ENCODE peak calls at places on chromosomes 12 and 14, in seven cellular contexts. H is kidney tubule cell, B is germinal center, S is astrocyte of the cerebellum, X is GOT3, V is NCI-H1417 treated with DMSO at 0.1 percent for 48 hours, U is GM06990. J is an unnamed sample.

GRCh38 chr12:60231301-60231700 is 635.5 kb downstream of the SLC16A7 start:
- DNase-seq in V (no peak), B (no peak), H (no peak), U (no peak), X (no peak), S (no peak), J (no peak)

GRCh38 chr14:57918791-57919190 is 52.9 kb upstream of the SLC35F4 start:
- DNase-seq in H (peak; percentile 89), B (no peak), X (no peak), V (no peak), S (peak; percentile 16), U (no peak), J (no peak)

GRCh38 chr12:115338566-115339294 is 654.8 kb upstream of the TBX3 start:
- DNase-seq in B (no peak), U (no peak), V (no peak), H (no peak), S (no peak), X (no peak), J (no peak)

GRCh38 chr14:32761381-32761968 is 177.2 kb upstream of the NPAS3 start:
- DNase-seq in V (no peak), B (no peak), S (no peak), X (no peak), U (no peak), H (peak; percentile 53), J (no peak)

GRCh38 chr12:88577537-88577936 is 2.7 kb downstream of the KITLG start:
- DNase-seq in X (no peak), H (peak; percentile 74), U (no peak), S (no peak), B (no peak), V (no peak), J (no peak)

GRCh38 chr14:88204221-88204620 is 118.8 kb downstream of the KCNK10 start:
- DNase-seq in B (no peak), H (no peak), X (no peak), S (no peak), V (no peak), U (no peak), J (no peak)

GRCh38 chr14:86672071-86672470 is 1142.1 kb downstream of the FLRT2 start:
- DNase-seq in B (no peak), V (no peak), S (no peak), X (no peak), H (no peak), U (no peak), J (no peak)

GRCh38 chr12:71472441-71472911 is 32.9 kb downstream of the LGR5 start:
- DNase-seq in H (no peak), X (no peak), V (no peak), S (no peak), B (no peak), U (no peak), J (no peak)

GRCh38 chr12:127165567-127166392 is 1101.2 kb upstream of the TMEM132C start:
- DNase-seq in V (no peak), X (no peak), S (peak; percentile 49), H (peak; percentile 93), U (peak; percentile 62), B (peak; percentile 23), J (peak; percentile 69)

GRCh38 chr12:109744026-109744425 is 30.4 kb downstream of the FAM222A start:
- DNase-seq in V (no peak), H (no peak), U (no peak), X (no peak), S (no peak), B (no peak), J (no peak)

GRCh38 chr12:69343357-69343756 is 4.8 kb upstream of the LYZ start:
- DNase-seq in B (no peak), X (no peak), U (no peak), H (no peak), V (no peak), S (no peak), J (no peak)

GRCh38 chr14:65156568-65157366 is 54.5 kb upstream of the MAX start:
- DNase-seq in U (peak; percentile 49), S (peak; percentile 71), V (no peak), X (no peak), B (no peak), H (no peak), J (peak; percentile 64)

GRCh38 chr12:20125259-20125919 is 242.9 kb upstream of the PDE3A start:
- DNase-seq in S (no peak), B (no peak), H (no peak), U (no peak), X (no peak), V (no peak), J (no peak)

GRCh38 chr14:65637780-65638179 is 225.2 kb downstream of the FUT8 start:
- DNase-seq in B (no peak), S (peak; percentile 23), X (no peak), H (peak; percentile 85), U (peak; percentile 62), V (no peak), J (no peak)

GRCh38 chr12:130041983-130042812 is 120.1 kb upstream of the FZD10 start:
- DNase-seq in H (peak; percentile 43), U (no peak), B (peak; percentile 35), S (no peak), V (no peak), X (no peak), J (no peak)

GRCh38 chr12:78278706-78279105 is 448.0 kb downstream of the NAV3 start:
- DNase-seq in S (no peak), B (no peak), U (no peak), V (no peak), X (no peak), H (no peak), J (no peak)

GRCh38 chr14:95623195-95623594 is 63.0 kb upstream of the TCL1B start:
- DNase-seq in V (no peak), U (no peak), S (no peak), B (no peak), X (no peak), H (no peak), J (no peak)

GRCh38 chr12:319116-319515 is 56.5 kb upstream of the SLC6A13 start:
- DNase-seq in H (no peak), X (no peak), S (peak; percentile 27), U (no peak), V (no peak), B (no peak), J (no peak)

GRCh38 chr12:128043317-128043716 is 223.7 kb upstream of the TMEM132C start:
- DNase-seq in H (no peak), U (no peak), X (no peak), V (no peak), S (no peak), B (no peak), J (no peak)

GRCh38 chr14:55976219-55976618 is 142.0 kb upstream of the PELI2 start:
- DNase-seq in V (no peak), H (peak; percentile 41), B (no peak), X (no peak), S (no peak), U (no peak), J (no peak)

GRCh38 chr14:94036328-94037167 is 10.4 kb downstream of the OTUB2 start:
- DNase-seq in V (no peak), B (peak; percentile 87), H (peak; percentile 78), S (no peak), X (no peak), U (no peak), J (peak; percentile 58)

GRCh38 chr12:96400631-96401060 is 407 bp upstream of the CDK17 start:
- DNase-seq in X (no peak), B (no peak), V (no peak), S (no peak), H (no peak), U (no peak), J (no peak)

GRCh38 chr12:63897931-63898330 is 53.4 kb downstream of the SRGAP1 start:
- DNase-seq in B (no peak), X (no peak), S (no peak), U (no peak), V (no peak), H (no peak), J (no peak)

GRCh38 chr14:21098134-21098891 is at the start of gene ZNF219:
- DNase-seq in V (no peak), H (peak; percentile 58), B (no peak), X (no peak), U (no peak), S (no peak), J (no peak)

GRCh38 chr12:128307791-128308190 is 40.8 kb downstream of the TMEM132C start:
- DNase-seq in B (no peak), H (no peak), U (no peak), V (no peak), X (no peak), S (no peak), J (no peak)

GRCh38 chr14:67749341-67750110 is 47.8 kb downstream of the RDH12 start:
- DNase-seq in B (no peak), S (peak; percentile 15), U (no peak), X (no peak), H (no peak), V (no peak), J (no peak)

GRCh38 chr12:111991946-111992345 is 21.0 kb downstream of the TMEM116 start:
- DNase-seq in X (no peak), S (no peak), H (no peak), V (no peak), U (no peak), B (no peak), J (no peak)

GRCh38 chr12:17665839-17666238 is 424.2 kb downstream of the RERGL start:
- DNase-seq in H (no peak), U (no peak), B (no peak), V (no peak), S (no peak), X (no peak), J (no peak)

GRCh38 chr12:26853303-26854027 is 20.5 kb upstream of the ITPR2 start:
- DNase-seq in U (no peak), S (no peak), B (peak; percentile 77), V (no peak), H (peak; percentile 67), X (no peak), J (peak; percentile 77)

GRCh38 chr12:57522887-57523705 is 472 bp downstream of the MBD6 start:
- DNase-seq in H (peak; percentile 46), B (no peak), V (peak; percentile 9), X (peak; percentile 91), S (no peak), U (no peak), J (peak; percentile 11)

GRCh38 chr14:39431416-39432178 is 636 bp downstream of the FBXO33 start:
- DNase-seq in X (no peak), V (no peak), U (peak; percentile 72), S (no peak), B (peak; percentile 54), H (peak; percentile 62), J (peak; percentile 20)

GRCh38 chr14:67916430-67916829 is 96.9 kb downstream of the RAD51B start:
- DNase-seq in X (no peak), B (no peak), H (no peak), S (no peak), U (no peak), V (no peak), J (no peak)

GRCh38 chr12:46830731-46831334 is 5.0 kb upstream of the SLC38A4 start:
- DNase-seq in V (no peak), H (peak; percentile 31), U (no peak), B (no peak), X (no peak), S (no peak), J (no peak)

GRCh38 chr12:56679834-56680575 is 8.1 kb downstream of the PTGES3 start:
- DNase-seq in B (no peak), V (no peak), H (no peak), X (no peak), U (no peak), S (no peak), J (no peak)

GRCh38 chr14:31556191-31556590 is 5.0 kb upstream of the NUBPL start:
- DNase-seq in X (no peak), S (no peak), V (no peak), B (no peak), H (no peak), U (no peak), J (no peak)

GRCh38 chr14:90827919-90828610 is 11.8 kb upstream of the TTC7B start:
- DNase-seq in V (peak; percentile 46), H (peak; percentile 91), X (peak; percentile 62), U (peak; percentile 89), S (peak; percentile 55), B (peak; percentile 96), J (peak; percentile 84)

GRCh38 chr12:119594399-119594730 is 791 bp downstream of the TMEM233 start:
- DNase-seq in X (no peak), H (peak; percentile 36), V (no peak), S (no peak), B (no peak), U (no peak), J (no peak)

GRCh38 chr12:97404549-97404948 is 58.1 kb upstream of the RMST start:
- DNase-seq in H (peak; percentile 62), B (peak; percentile 18), V (peak; percentile 49), X (no peak), U (peak; percentile 19), S (peak; percentile 35), J (peak; percentile 53)

J was measured in MM.1S.